ENCODE peak calls at places on chromosome 7, in seven cellular contexts. Q is Peyer's patch, Z is OCI-LY7, T is stomach, P is tibial artery, S is ascending aorta, X is MM.1S. K is an unnamed sample.

GRCh38 chr7:157627646-157628045 is 290.8 kb downstream of the DNAJB6 start:
- DNase-seq in Q (no peak), Z (no peak), T (no peak), P (no peak), S (no peak), X (no peak), K (no peak)

GRCh38 chr7:143305423-143306070 is 10.4 kb upstream of the CLCN1 start:
- DNase-seq in Q (peak; percentile 94), Z (peak; percentile 47), T (peak; percentile 93), P (peak; percentile 53), S (no peak), X (peak; percentile 28), K (no peak)

GRCh38 chr7:27201231-27202017 is 1.5 kb upstream of the HOXA13 start:
- DNase-seq in Q (no peak), Z (peak; percentile 38), T (no peak), P (no peak), S (peak; percentile 61), X (no peak), K (no peak)

GRCh38 chr7:134293029-134293740 is 23.5 kb downstream of the SLC35B4 start:
- DNase-seq in Q (peak; percentile 80), Z (peak; percentile 96), T (no peak), P (peak; percentile 48), S (peak; percentile 65), X (peak; percentile 92), K (no peak)

GRCh38 chr7:3109516-3109915 is 65.8 kb upstream of the CARD11 start:
- DNase-seq in Q (no peak), Z (no peak), T (no peak), P (no peak), S (no peak), X (no peak), K (no peak)

GRCh38 chr7:156379242-156380070 is 261.1 kb upstream of the RNF32 start:
- DNase-seq in Q (no peak), Z (no peak), T (no peak), P (no peak), S (no peak), X (no peak), K (no peak)

GRCh38 chr7:112669306-112669705 is 120.9 kb downstream of the TMEM168 start:
- DNase-seq in Q (no peak), Z (no peak), T (no peak), P (no peak), S (no peak), X (no peak), K (no peak)

GRCh38 chr7:123865517-123866117 is 20.6 kb downstream of the HYAL4 start:
- DNase-seq in Q (peak; percentile 73), Z (peak; percentile 60), T (peak; percentile 60), P (peak; percentile 32), S (peak; percentile 70), X (peak; percentile 79), K (no peak)

GRCh38 chr7:151408839-151409554 is 841 bp downstream of the WDR86 start:
- DNase-seq in Q (peak; percentile 83), Z (peak; percentile 36), T (no peak), P (no peak), S (no peak), X (peak; percentile 45), K (no peak)

GRCh38 chr7:44750424-44750823 is 1.8 kb downstream of the ZMIZ2 start:
- DNase-seq in Q (no peak), Z (no peak), T (no peak), P (no peak), S (no peak), X (no peak), K (peak; percentile 71)

DNA sequence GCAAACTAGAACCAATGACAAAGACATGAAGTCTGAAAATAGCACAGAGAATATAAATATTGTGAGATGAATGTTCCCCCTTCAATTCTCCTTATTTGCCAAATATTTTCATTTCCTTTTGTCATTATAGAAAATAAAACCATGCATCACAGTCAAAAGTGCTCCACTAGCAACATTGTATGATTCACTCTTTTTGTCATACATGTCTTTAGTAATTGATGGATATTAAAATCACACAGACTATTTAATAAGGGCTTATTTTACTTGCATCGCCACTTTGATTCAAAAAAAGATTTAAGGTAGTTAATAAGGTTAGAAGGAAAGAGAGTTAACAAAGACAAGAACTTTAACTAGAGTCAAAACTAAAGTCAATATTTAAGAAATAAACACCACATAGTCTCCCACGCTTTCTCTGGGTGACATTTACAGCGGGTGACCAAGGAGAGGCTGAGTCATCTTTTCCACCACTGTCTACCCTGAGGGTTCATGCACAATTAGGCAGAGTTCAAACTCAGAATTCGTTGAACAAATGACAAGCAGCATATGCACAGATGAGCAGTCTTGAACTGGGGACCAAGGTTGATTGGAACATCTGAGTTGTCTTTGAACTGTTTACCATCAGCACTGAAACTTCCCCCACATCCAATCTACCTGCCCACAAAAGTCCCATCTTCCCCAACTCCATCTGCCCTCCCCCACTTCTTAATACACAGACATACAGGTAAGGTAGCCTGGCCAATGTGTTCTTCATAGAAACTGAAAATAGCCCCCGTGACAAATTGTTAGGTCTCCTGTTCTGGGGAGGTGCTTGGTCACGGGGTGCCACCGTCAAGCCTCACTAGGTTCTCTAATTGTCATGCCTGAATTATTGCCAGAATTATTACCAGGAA is 42.5 kb downstream of the C7orf25 start:
- DNase-seq in Q (no peak), Z (no peak), T (no peak), P (no peak), S (no peak), X (no peak), K (no peak)
- H3K27ac ChIP-seq in Q (no peak overlapping the region), Z (no peak overlapping the region), T (no peak overlapping the region), P (no peak overlapping the region), S (no peak overlapping the region), X (no peak overlapping the region), K (no peak overlapping the region)

GRCh38 chr7:24709585-24710360 is 47.5 kb downstream of the GSDME start:
- DNase-seq in Q (no peak), Z (no peak), T (no peak), P (no peak), S (no peak), X (no peak), K (no peak)
- TF ChIP-seq CTCF in Q (no peak), Z (no peak), T (no peak), P (no peak), S (no peak), X (no peak), K (no peak)

GRCh38 chr7:100865971-100866720 is 1.0 kb upstream of the TRIP6 start:
- DNase-seq in Q (peak; percentile 84), Z (no peak), T (peak; percentile 91), P (peak; percentile 79), S (peak; percentile 85), X (no peak), K (no peak)

GRCh38 chr7:100865372-100865911 is 1.7 kb upstream of the TRIP6 start:
- DNase-seq in Q (no peak), Z (no peak), T (no peak), P (no peak), S (peak; percentile 62), X (no peak), K (no peak)

GRCh38 chr7:100866721-100867039 is 507 bp upstream of the TRIP6 start:
- DNase-seq in Q (no peak), Z (no peak), T (no peak), P (no peak), S (no peak), X (no peak), K (no peak)

GRCh38 chr7:100867040-100867795 is at the start of gene TRIP6:
- DNase-seq in Q (peak; percentile 88), Z (no peak), T (peak; percentile 65), P (peak; percentile 94), S (peak; percentile 96), X (no peak), K (peak; percentile 95)

DNA sequence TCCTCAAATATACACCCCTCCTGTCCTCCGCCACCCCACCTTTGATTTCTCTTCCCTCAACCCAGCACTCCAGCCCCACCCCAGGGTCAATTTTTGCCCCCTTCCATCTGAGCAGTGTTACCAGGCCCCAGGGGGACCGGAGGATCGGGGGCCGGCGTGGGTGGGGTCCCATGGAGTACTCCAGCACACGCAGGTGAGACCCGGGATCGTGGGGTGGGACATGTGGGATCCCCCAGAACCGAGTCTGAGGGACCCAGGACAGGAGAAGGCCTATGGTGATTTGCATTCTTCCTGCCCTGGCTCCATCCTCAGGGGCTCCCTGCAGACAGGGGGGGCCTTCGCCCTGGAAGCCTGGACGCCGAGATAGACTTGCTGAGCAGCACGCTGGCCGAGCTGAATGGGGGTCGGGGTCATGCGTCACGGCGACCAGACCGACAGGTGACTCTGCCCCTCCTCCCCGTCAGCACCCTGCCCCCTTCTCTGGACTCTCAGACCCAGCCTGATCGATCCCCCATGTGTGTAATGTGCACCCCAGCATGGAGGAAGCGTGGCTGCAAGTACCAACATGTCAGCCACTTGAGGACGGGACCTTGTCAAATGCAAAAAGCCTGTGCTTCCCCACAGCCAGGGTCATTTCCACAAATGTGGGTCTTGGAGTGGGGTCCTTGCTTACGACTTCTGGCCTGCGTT is 754 bp downstream of the TRIP6 start:
- DNase-seq in Q (no peak), Z (no peak), T (no peak), P (no peak), S (peak; percentile 67), X (no peak), K (no peak)
- H3K4me3 ChIP-seq in Q (peak overlapping the region; percentile 63), Z (no peak overlapping the region), T (peak overlapping the region; percentile 59), P (peak overlapping the region; percentile 69), S (peak overlapping the region; percentile 94), X (peak overlapping the region; percentile 29), K (peak overlapping the region; percentile 85)

GRCh38 chr7:120991133-120991532 is 2.6 kb downstream of the CPED1 start:
- DNase-seq in Q (no peak), Z (no peak), T (no peak), P (no peak), S (no peak), X (peak; percentile 66), K (no peak)
- H3K27ac ChIP-seq in Q (no peak overlapping the region), Z (no peak overlapping the region), T (peak overlapping the region; percentile 85), P (peak overlapping the region; percentile 89), S (peak overlapping the region; percentile 91), X (peak overlapping the region; percentile 58), K (peak overlapping the region; percentile 96)

DNA sequence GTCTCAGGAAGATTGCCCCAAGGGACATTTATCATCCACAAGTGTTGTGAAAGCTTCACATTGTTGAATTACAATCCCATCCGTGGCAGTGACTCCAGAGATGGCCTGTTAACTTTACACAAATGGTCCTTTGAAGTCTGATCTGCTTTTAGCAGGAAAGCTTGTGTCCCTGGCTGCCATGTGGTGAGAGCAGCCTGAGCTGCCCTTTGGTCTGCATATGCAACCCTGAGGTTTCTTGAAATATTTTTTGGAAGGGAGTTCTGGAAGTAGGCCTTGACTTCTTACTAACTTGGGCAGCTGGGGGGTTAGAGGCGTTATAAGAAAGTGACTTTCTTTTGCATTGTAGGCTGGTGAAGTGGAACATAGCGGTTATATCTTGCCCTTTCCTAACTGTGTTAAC is 41.3 kb upstream of the FAM180A start:
- DNase-seq in Q (no peak), Z (no peak), T (no peak), P (no peak), S (no peak), X (no peak), K (no peak)
- TF ChIP-seq CTCF in Q (no peak), Z (no peak), T (no peak), P (no peak), S (no peak), X (no peak), K (no peak)

DNA sequence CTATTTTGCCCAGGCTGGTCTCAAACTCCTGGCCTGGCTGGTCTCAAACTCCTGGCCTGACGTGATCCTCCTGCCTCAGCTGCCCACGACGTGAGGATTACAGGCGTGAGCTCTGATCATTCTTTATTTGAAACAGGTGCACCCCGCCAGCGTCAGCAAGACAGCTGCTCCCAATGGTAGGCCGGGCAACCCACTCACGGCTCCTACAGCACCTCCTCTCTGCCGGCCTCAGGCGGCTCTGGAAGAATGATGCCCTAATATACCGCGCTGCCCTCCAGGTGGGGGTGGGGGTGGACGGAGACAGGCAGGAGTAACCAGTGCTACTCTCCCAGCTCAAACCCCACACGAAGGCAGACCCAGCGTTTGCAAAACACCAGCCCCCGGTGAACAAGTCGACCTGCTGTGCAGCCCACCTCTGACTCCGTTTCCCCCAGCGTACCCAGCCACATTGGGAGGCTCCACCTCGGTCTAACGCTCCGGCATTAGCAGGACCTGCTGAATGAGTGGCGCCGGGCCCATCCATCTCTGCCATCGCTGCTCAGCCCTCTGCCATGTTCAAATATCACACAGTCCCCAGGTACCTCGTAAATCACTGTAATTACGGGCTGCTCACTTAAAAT is 148.6 kb downstream of the ELFN1 start:
- DNase-seq in Q (no peak), Z (no peak), T (peak; percentile 20), P (no peak), S (no peak), X (no peak), K (peak; percentile 64)
- H3K4me3 ChIP-seq in Q (no peak overlapping the region), Z (no peak overlapping the region), T (no peak overlapping the region), P (no peak overlapping the region), S (no peak overlapping the region), X (no peak overlapping the region), K (no peak overlapping the region)